ENCODE peak calls at places on chromosomes 3 and 15, in seven cellular contexts. A is uterus, I is A549, Q is IMR-90, O is stomach, L is esophagus squamous epithelium, F is HCT116. E is an unnamed sample.

GRCh38 chr3:54309601-54310000 is 187.2 kb downstream of the CACNA2D3 start:
- DNase-seq in I (no peak), O (no peak), L (no peak), A (no peak), Q (no peak), F (no peak), E (no peak)

GRCh38 chr3:127036209-127037020 is 53.5 kb downstream of the PLXNA1 start:
- DNase-seq in L (no peak), F (no peak), O (peak), Q (no peak), A (no peak), I (no peak), E (no peak)

GRCh38 chr3:98768961-98769360 is 5.8 kb downstream of the ST3GAL6 start:
- DNase-seq in F (no peak), O (no peak), Q (no peak), I (no peak), A (no peak), L (no peak), E (no peak)

GRCh38 chr15:63018639-63019038 is 23.9 kb upstream of the TPM1 start:
- DNase-seq in L (no peak), F (no peak), O (no peak), I (no peak), Q (peak), A (no peak), E (no peak)

GRCh38 chr15:74179983-74180688 is 6.6 kb downstream of the ISLR start:
- DNase-seq in F (no peak), Q (peak), O (no peak), I (no peak), A (peak), L (no peak), E (no peak)

GRCh38 chr3:183178833-183179549 is 16.5 kb upstream of the LAMP3 start:
- DNase-seq in L (no peak), F (no peak), A (peak), I (peak), Q (no peak), O (peak), E (peak)

GRCh38 chr15:98954411-98954810 is 53.2 kb downstream of the PGPEP1L start:
- DNase-seq in F (no peak), A (peak), O (no peak), Q (peak), I (no peak), L (no peak), E (peak)

GRCh38 chr3:24548278-24548677 is 53.6 kb upstream of the THRB start:
- DNase-seq in A (no peak), I (no peak), Q (no peak), O (no peak), F (no peak), L (no peak), E (no peak)

GRCh38 chr3:9970020-9970652 is 16.5 kb downstream of the EMC3 start:
- DNase-seq in O (no peak), F (no peak), I (no peak), L (no peak), A (no peak), Q (peak), E (no peak)

GRCh38 chr3:40660554-40660953 is 135.8 kb downstream of the ZNF621 start:
- DNase-seq in A (no peak), O (no peak), Q (no peak), L (no peak), F (no peak), I (no peak), E (no peak)

GRCh38 chr3:135271562-135272290 is 476.7 kb downstream of the EPHB1 start:
- DNase-seq in O (peak), I (no peak), F (no peak), A (no peak), Q (no peak), L (no peak), E (no peak)

GRCh38 chr15:100602822-100603393 is 519 bp downstream of the ASB7 start:
- DNase-seq in F (no peak), L (no peak), O (no peak), I (peak), A (no peak), Q (peak), E (no peak)

GRCh38 chr3:100072328-100073048 is 41.8 kb downstream of the FILIP1L start:
- DNase-seq in I (no peak), A (no peak), L (no peak), Q (no peak), F (no peak), O (no peak), E (no peak)

GRCh38 chr3:189392969-189393368 is 221.2 kb downstream of the TPRG1 start:
- DNase-seq in F (peak), A (no peak), Q (no peak), L (no peak), I (peak), O (peak), E (no peak)

GRCh38 chr3:110995461-110996226 is 76.0 kb upstream of the NECTIN3 start:
- DNase-seq in F (no peak), L (no peak), Q (peak), I (no peak), A (no peak), O (no peak), E (no peak)

GRCh38 chr15:75904241-75904631 is 558 bp downstream of the FBXO22 start:
- DNase-seq in Q (peak), I (peak), L (no peak), A (no peak), F (no peak), O (peak), E (peak)

GRCh38 chr3:188416041-188416440 is 262.1 kb downstream of the LPP start:
- DNase-seq in A (no peak), I (no peak), L (no peak), Q (peak), O (no peak), F (no peak), E (no peak)

GRCh38 chr3:13161771-13162535 is 88.7 kb upstream of the IQSEC1 start:
- DNase-seq in F (no peak), Q (no peak), L (no peak), O (no peak), I (no peak), A (no peak), E (no peak)

GRCh38 chr3:184565421-184566211 is 4.0 kb downstream of the EPHB3 start:
- DNase-seq in F (peak), O (peak), I (peak), A (peak), Q (peak), L (no peak), E (peak)

GRCh38 chr3:58150800-58151199 is 60.0 kb downstream of the DNASE1L3 start:
- DNase-seq in Q (no peak), A (no peak), L (no peak), I (no peak), F (no peak), O (no peak), E (no peak)

GRCh38 chr3:18951333-18951732 is 197.0 kb upstream of the KCNH8 start:
- DNase-seq in I (no peak), F (no peak), Q (no peak), L (no peak), O (no peak), A (no peak), E (no peak)

GRCh38 chr3:172846706-172847105 is 96.2 kb downstream of the ECT2 start:
- DNase-seq in A (no peak), F (no peak), O (no peak), Q (no peak), L (no peak), I (no peak), E (no peak)

GRCh38 chr3:156772588-156773206 is 53.5 kb upstream of the LEKR1 start:
- DNase-seq in A (no peak), F (no peak), O (no peak), L (no peak), I (no peak), Q (peak), E (no peak)

GRCh38 chr15:63402498-63403253 is 21.0 kb upstream of the CA12 start:
- DNase-seq in L (no peak), O (no peak), Q (peak), I (peak), F (no peak), A (no peak), E (no peak)

GRCh38 chr15:25767356-25768151 is 95.6 kb downstream of the ATP10A start:
- DNase-seq in L (no peak), O (no peak), A (no peak), F (no peak), I (no peak), Q (no peak), E (peak)

GRCh38 chr3:182713743-182714517 is 79.4 kb upstream of the ATP11B start:
- DNase-seq in Q (peak), O (no peak), L (no peak), A (no peak), I (peak), F (peak), E (no peak)

GRCh38 chr15:88624156-88624970 is 3.2 kb downstream of the AEN start:
- DNase-seq in F (no peak), Q (peak), I (no peak), O (no peak), L (no peak), A (no peak), E (no peak)

GRCh38 chr3:50179710-50180109 is 11.7 kb upstream of the GNAT1 start:
- DNase-seq in O (no peak), L (no peak), A (no peak), I (no peak), F (no peak), Q (no peak), E (no peak)

GRCh38 chr3:126549861-126550487 is 8.8 kb downstream of the C3orf22 start:
- DNase-seq in F (no peak), L (no peak), Q (no peak), A (peak), I (no peak), O (peak), E (peak)

GRCh38 chr3:40584625-40585189 is 59.9 kb downstream of the ZNF621 start:
- DNase-seq in F (peak), I (peak), A (peak), O (peak), Q (peak), L (peak), E (peak)

GRCh38 chr15:88426304-88426703 is 40.9 kb downstream of the MRPL46 start:
- DNase-seq in Q (no peak), I (no peak), F (no peak), L (no peak), O (no peak), A (no peak), E (no peak)

GRCh38 chr15:32877201-32877600 is 159.4 kb downstream of the GREM1 start:
- DNase-seq in L (no peak), F (no peak), A (no peak), O (no peak), Q (no peak), I (no peak), E (no peak)

GRCh38 chr3:187850256-187851010 is 105.2 kb upstream of the BCL6 start:
- DNase-seq in L (no peak), F (no peak), O (no peak), I (no peak), Q (no peak), A (peak), E (peak)

GRCh38 chr15:48406911-48407310 is 75.7 kb downstream of the DUT start:
- DNase-seq in Q (no peak), L (no peak), I (no peak), A (no peak), F (no peak), O (no peak), E (no peak)

GRCh38 chr15:54840999-54841398 is 355.7 kb downstream of the RSL24D1 start:
- DNase-seq in A (no peak), F (no peak), L (no peak), O (no peak), I (no peak), Q (no peak), E (no peak)

GRCh38 chr15:75235051-75235673 is 23.0 kb upstream of the GOLGA6C start:
- DNase-seq in O (no peak), Q (no peak), L (no peak), F (no peak), I (no peak), A (peak), E (no peak)

GRCh38 chr3:69088033-69088432 is 3.3 kb downstream of the ARL6IP5 start:
- DNase-seq in L (no peak), O (no peak), F (no peak), Q (peak), A (no peak), I (peak), E (no peak)

GRCh38 chr3:63644212-63644777 is 8.2 kb upstream of the SNTN start:
- DNase-seq in L (no peak), I (no peak), F (no peak), Q (no peak), O (no peak), A (no peak), E (no peak)

GRCh38 chr3:109977903-109978302 is 640.6 kb upstream of the DPPA4 start:
- DNase-seq in Q (no peak), I (no peak), O (no peak), L (no peak), A (no peak), F (no peak), E (no peak)
- TF ChIP-seq CTCF in Q (no peak), I (no peak), O (no peak), L (no peak), A (no peak), F (no peak), E (no peak)

GRCh38 chr3:115512565-115513410 is 110.5 kb upstream of the GAP43 start:
- DNase-seq in A (no peak), I (peak), F (no peak), L (no peak), Q (peak), O (no peak), E (peak)
- TF ChIP-seq POLR2A in A (no peak), I (no peak), F (no peak), L (no peak), Q (no peak), O (no peak), E (no peak)

GRCh38 chr3:141377377-141377776 is 9.1 kb downstream of the ZBTB38 start:
- DNase-seq in A (no peak), Q (no peak), F (no peak), L (no peak), I (no peak), O (no peak), E (no peak)

GRCh38 chr3:141378556-141378955 is 10.3 kb downstream of the ZBTB38 start:
- DNase-seq in A (no peak), I (no peak), O (no peak), L (no peak), Q (no peak), F (no peak), E (no peak)

GRCh38 chr3:141380279-141380678 is 12.0 kb downstream of the ZBTB38 start:
- DNase-seq in Q (no peak), F (no peak), A (no peak), O (no peak), L (no peak), I (no peak), E (no peak)

GRCh38 chr3:141380987-141381386 is 12.7 kb downstream of the ZBTB38 start:
- DNase-seq in F (no peak), I (no peak), A (no peak), Q (no peak), L (no peak), O (no peak), E (no peak)

GRCh38 chr3:141379250-141379872 is 11.1 kb downstream of the ZBTB38 start:
- DNase-seq in A (no peak), Q (no peak), L (no peak), F (no peak), I (no peak), O (no peak), E (no peak)
- H3K27ac ChIP-seq in A (no peak), Q (no peak), L (peak), F (no peak), I (no peak), O (peak), E (no peak)

GRCh38 chr3:168951884-168952283 is 711.6 kb downstream of the MECOM start:
- DNase-seq in I (no peak), L (no peak), Q (no peak), F (no peak), A (no peak), O (no peak), E (no peak)
- TF ChIP-seq CTCF in I (no peak), L (no peak), Q (no peak), F (peak), A (no peak), O (no peak), E (no peak)

DNA sequence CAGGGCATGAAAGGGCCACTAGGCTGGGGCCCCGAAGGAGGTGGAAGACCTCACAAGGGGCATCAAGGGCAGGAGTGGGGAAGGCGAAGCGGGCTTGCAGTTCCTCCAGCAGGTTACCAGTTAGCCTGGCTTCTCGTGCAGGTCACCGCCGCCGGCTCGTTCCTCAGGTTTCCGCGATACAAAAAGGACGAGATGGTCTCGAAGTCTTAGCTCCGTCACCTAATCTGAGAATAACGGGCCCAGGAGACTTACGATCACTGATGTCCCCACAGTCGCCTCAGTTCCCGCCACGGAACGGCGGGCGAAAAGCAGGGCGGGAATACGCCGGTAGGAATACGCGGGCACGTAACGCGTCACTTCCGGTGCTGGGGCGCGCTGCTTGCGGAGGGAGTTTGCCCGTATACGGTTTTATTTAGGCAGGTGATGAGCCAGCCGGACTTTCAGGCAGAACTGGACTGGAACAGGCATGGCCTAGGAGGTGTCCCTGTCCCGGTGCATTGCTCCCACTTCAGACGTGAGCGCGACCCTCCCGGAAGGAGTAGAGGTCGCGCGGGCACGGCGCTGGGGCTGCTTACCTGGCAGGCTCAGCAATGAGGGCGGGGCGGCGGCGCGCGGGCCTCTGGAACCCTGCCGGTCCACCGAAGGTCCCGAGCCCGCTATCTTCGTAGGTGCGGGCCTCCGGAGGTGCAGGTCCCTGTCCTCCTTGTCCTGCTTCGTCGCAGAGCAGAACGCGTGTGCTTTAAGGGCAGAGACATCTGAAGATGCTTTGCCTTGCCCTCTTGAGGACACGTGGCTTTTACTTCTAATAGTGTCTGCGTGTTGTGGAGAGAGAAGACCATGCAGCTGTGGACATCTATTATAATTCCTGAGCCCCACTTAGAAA is at the start of gene RFC4:
- DNase-seq in F (no peak), O (peak), Q (peak), A (peak), L (peak), I (peak), E (peak)
- TF ChIP-seq POLR2A in F (peak), O (no peak), Q (no peak), A (peak), L (no peak), I (peak), E (peak)

DNA sequence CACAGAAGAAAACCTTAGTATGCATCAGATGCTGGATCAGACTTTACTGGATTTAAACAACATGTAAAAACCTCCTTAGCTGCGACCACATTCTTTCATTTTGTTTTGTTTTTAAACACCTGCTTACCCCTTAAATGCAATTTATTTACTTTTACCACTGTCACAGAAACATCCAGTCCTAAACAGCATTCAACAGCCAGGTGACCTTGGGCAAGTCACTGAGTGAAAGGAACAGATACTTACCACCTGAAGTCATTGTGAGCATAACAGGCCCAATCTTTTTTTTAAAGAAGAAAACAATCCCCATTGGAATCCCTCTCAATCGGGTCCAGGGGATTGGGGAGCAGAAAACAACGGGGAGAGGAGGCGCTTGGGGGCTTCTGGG is 390 bp downstream of the STARD5 start:
- DNase-seq in F (no peak), O (no peak), Q (no peak), L (no peak), A (no peak), I (no peak), E (no peak)
- H3K27ac ChIP-seq in F (no peak), O (peak), Q (peak), L (peak), A (peak), I (peak), E (peak)

DNA sequence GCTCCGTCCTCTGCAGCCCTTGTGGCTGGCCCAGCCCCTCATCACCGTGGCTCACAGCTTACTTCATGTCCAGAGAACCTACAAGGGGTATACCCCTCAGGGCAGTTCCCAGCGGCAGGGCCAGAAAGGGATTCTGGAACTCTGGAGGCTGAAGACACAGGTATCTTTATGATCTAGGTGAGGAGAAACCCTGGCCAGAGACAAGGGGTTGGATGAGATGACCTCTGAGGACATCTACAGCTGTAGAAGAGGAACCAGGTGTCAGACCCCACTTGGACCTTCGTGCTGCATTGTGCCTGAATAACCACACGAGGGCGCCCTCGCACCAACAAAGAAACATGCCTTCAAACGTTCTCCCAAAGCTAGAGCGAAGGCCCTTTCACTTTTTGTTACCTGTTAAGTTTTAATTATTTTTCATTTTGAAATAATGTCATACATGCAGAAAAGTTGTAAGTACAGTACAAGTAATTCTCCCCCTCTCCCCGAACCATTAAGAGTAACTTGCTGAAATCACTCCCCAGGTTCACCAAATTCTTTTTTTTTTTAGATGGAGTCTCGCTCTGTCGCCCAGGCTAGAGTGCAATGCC is 118.7 kb upstream of the SMAD3 start:
- DNase-seq in I (peak), F (peak), Q (peak), O (peak), L (peak), A (peak), E (peak)
- TF ChIP-seq CTCF in I (peak), F (peak), Q (peak), O (peak), L (peak), A (peak), E (peak)

E was measured in adrenal gland.